ENCODE peak calls at places on chromosomes 7 and 10, in five cellular contexts. P is K562, N is progenitor cell of endocrine pancreas, Y is WTC11, R is heart left ventricle. D is an unnamed sample.

GRCh38 chr10:99742701-99743100 is 10.7 kb downstream of the CUTC start:
- DNase-seq in P (no peak), N (no peak), Y (no peak), R (no peak), D (no peak)

GRCh38 chr7:79911420-79911819 is 223.2 kb upstream of the GNAI1 start:
- DNase-seq in P (no peak), N (no peak), Y (no peak), R (no peak), D (no peak)

GRCh38 chr10:102658802-102659201 is 14.5 kb downstream of the TRIM8 start:
- DNase-seq in P (no peak), N (no peak), Y (no peak), R (no peak), D (no peak)

GRCh38 chr10:78942006-78942405 is 126.8 kb upstream of the ZMIZ1 start:
- DNase-seq in P (no peak), N (no peak), Y (no peak), R (no peak), D (no peak)

GRCh38 chr10:119416855-119417254 is 125.7 kb downstream of the RGS10 start:
- DNase-seq in P (peak), N (peak), Y (peak), R (peak), D (peak)

GRCh38 chr10:129641351-129641750 is 174.3 kb downstream of the MGMT start:
- DNase-seq in P (no peak), N (no peak), Y (no peak), R (no peak), D (no peak)

GRCh38 chr7:88888684-88889083 is 93.1 kb upstream of the TEX47 start:
- DNase-seq in P (no peak), N (no peak), Y (no peak), R (no peak), D (no peak)

GRCh38 chr10:74936577-74937445 is 110.4 kb downstream of the KAT6B start:
- DNase-seq in P (no peak), N (no peak), Y (no peak), R (no peak), D (no peak)

GRCh38 chr7:107384025-107384424 is 85.8 kb upstream of the GPR22 start:
- DNase-seq in P (no peak), N (no peak), Y (no peak), R (no peak), D (no peak)

GRCh38 chr10:103663802-103664201 is 170.3 kb downstream of the NEURL1 start:
- DNase-seq in P (no peak), N (no peak), Y (no peak), R (peak), D (no peak)

GRCh38 chr7:1825877-1826741 is 156.0 kb downstream of the ELFN1 start:
- DNase-seq in P (no peak), N (no peak), Y (no peak), R (no peak), D (no peak)

GRCh38 chr7:46032353-46032752 is 111.3 kb upstream of the IGFBP3 start:
- DNase-seq in P (no peak), N (no peak), Y (no peak), R (no peak), D (no peak)

GRCh38 chr7:97218767-97219166 is 101.3 kb downstream of the SDHAF3 start:
- DNase-seq in P (no peak), N (no peak), Y (no peak), R (no peak), D (no peak)

GRCh38 chr10:63866747-63867140 is 345.5 kb downstream of the REEP3 start:
- DNase-seq in P (no peak), N (no peak), Y (no peak), R (no peak), D (no peak)

GRCh38 chr10:31134303-31134928 is 102.8 kb upstream of the ZNF438 start:
- DNase-seq in P (no peak), N (no peak), Y (no peak), R (no peak), D (peak)

GRCh38 chr10:117005454-117006055 is 568 bp upstream of the SHTN1 start:
- DNase-seq in P (peak), N (peak), Y (peak), R (no peak), D (peak)

GRCh38 chr10:119723624-119724023 is 2.2 kb upstream of the INPP5F start:
- DNase-seq in P (no peak), N (no peak), Y (no peak), R (no peak), D (no peak)

GRCh38 chr7:2376351-2377154 is 21.9 kb downstream of the EIF3B start:
- DNase-seq in P (no peak), N (no peak), Y (no peak), R (peak), D (no peak)

GRCh38 chr7:50212666-50213621 is 91.6 kb upstream of the IKZF1 start:
- DNase-seq in P (no peak), N (no peak), Y (no peak), R (no peak), D (no peak)

GRCh38 chr10:48938990-48939536 is 577 bp downstream of the LRRC18 start:
- DNase-seq in P (no peak), N (no peak), Y (no peak), R (no peak), D (no peak)

GRCh38 chr10:21042536-21042935 is 145.4 kb upstream of the NEBL start:
- DNase-seq in P (no peak), N (no peak), Y (no peak), R (no peak), D (no peak)

GRCh38 chr7:64947252-64948000 is 43.4 kb downstream of the ZNF117 start:
- DNase-seq in P (no peak), N (peak), Y (peak), R (no peak), D (peak)

GRCh38 chr7:43764039-43764789 is 5.7 kb downstream of the BLVRA start:
- DNase-seq in P (peak), N (no peak), Y (no peak), R (no peak), D (no peak)

GRCh38 chr10:69078311-69078710 is 9.6 kb upstream of the SRGN start:
- DNase-seq in P (no peak), N (no peak), Y (no peak), R (no peak), D (no peak)

GRCh38 chr7:3154881-3155494 is 111.3 kb upstream of the CARD11 start:
- DNase-seq in P (peak), N (no peak), Y (peak), R (no peak), D (peak)

GRCh38 chr10:11015371-11015934 is 2.2 kb upstream of the CELF2 start:
- DNase-seq in P (no peak), N (no peak), Y (no peak), R (no peak), D (no peak)

GRCh38 chr10:103789771-103790201 is 65.6 kb downstream of the SH3PXD2A start:
- DNase-seq in P (no peak), N (no peak), Y (no peak), R (peak), D (no peak)

GRCh38 chr10:6530966-6531365 is 49.1 kb downstream of the PRKCQ start:
- DNase-seq in P (no peak), N (no peak), Y (no peak), R (no peak), D (no peak)

GRCh38 chr10:106941297-106942034 is 223.0 kb downstream of the SORCS1 start:
- DNase-seq in P (peak), N (no peak), Y (no peak), R (no peak), D (no peak)

GRCh38 chr7:120714945-120715344 is 143.0 kb downstream of the TSPAN12 start:
- DNase-seq in P (no peak), N (no peak), Y (no peak), R (no peak), D (no peak)

GRCh38 chr7:24877790-24878311 is 102.1 kb downstream of the OSBPL3 start:
- DNase-seq in P (no peak), N (no peak), Y (no peak), R (no peak), D (no peak)

GRCh38 chr10:89235073-89235798 is 16.3 kb downstream of the LIPA start:
- DNase-seq in P (no peak), N (no peak), Y (no peak), R (peak), D (no peak)

GRCh38 chr10:12605580-12606405 is 256.4 kb downstream of the CAMK1D start:
- DNase-seq in P (no peak), N (no peak), Y (no peak), R (peak), D (no peak)

GRCh38 chr10:57168703-57169240 is 807.7 kb upstream of the ZWINT start:
- DNase-seq in P (no peak), N (no peak), Y (no peak), R (no peak), D (no peak)

GRCh38 chr10:112115781-112116385 is 67.7 kb downstream of the GPAM start:
- DNase-seq in P (peak), N (peak), Y (peak), R (no peak), D (peak)

DNA sequence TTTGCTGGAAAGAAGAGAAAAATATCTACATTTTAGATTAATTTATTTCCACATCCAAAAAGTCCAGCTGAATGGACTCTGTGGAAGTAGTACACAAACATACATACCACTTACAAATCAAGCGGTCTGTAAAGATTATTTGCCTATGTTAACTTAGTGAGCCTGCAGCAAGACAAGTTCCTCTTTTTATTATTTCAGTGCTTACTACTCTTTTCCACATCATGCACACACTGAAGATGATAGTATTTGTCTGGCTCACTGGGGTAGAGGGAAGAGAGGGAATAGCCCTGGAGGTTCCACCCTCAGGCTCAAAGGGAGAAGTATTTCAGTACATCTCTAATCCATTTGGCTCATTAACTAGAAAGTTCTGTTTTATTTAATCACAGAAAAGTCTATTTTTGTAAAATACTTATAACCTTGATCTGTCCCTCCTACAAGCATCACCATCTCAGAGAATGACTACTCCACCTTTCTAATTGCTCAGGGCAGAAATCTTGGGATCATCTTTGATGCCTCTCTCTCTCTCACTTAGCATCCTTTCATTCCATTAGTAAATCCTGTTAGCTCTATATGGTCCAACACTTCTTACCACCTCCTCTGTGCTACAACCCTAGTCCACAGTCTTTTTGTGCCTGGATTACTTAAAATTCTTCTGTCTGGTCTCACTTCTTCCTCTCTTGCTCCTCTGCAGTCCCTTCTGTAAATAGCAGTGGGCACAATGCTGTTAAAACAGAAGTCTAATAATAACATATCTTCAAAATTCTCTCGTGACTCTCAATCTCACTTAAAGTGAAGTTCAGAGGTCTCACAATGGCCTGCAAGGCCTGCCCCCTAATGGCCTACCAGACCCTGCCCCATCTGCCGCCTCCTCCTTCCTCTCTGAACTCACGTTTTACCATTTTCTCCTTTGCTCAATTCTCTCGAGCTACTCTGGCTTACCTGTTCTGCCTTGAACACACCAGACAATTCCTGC is 64.3 kb upstream of the CCDC6 start:
- DNase-seq in P (no peak), N (no peak), Y (peak), R (no peak), D (no peak)
- TF ChIP-seq CTCF in P (peak), N (no peak), Y (no peak), R (no peak), D (no peak)

GRCh38 chr10:124255556-124255955 is 162.2 kb upstream of the CHST15 start:
- DNase-seq in P (no peak), N (no peak), Y (no peak), R (no peak), D (no peak)

GRCh38 chr10:124262249-124262865 is 156.4 kb downstream of the OAT start:
- DNase-seq in P (no peak), N (no peak), Y (no peak), R (no peak), D (no peak)

GRCh38 chr10:124256151-124256550 is 162.6 kb downstream of the OAT start:
- DNase-seq in P (no peak), N (no peak), Y (no peak), R (no peak), D (no peak)

GRCh38 chr10:124262971-124263370 is 155.8 kb downstream of the OAT start:
- DNase-seq in P (no peak), N (no peak), Y (no peak), R (no peak), D (no peak)

DNA sequence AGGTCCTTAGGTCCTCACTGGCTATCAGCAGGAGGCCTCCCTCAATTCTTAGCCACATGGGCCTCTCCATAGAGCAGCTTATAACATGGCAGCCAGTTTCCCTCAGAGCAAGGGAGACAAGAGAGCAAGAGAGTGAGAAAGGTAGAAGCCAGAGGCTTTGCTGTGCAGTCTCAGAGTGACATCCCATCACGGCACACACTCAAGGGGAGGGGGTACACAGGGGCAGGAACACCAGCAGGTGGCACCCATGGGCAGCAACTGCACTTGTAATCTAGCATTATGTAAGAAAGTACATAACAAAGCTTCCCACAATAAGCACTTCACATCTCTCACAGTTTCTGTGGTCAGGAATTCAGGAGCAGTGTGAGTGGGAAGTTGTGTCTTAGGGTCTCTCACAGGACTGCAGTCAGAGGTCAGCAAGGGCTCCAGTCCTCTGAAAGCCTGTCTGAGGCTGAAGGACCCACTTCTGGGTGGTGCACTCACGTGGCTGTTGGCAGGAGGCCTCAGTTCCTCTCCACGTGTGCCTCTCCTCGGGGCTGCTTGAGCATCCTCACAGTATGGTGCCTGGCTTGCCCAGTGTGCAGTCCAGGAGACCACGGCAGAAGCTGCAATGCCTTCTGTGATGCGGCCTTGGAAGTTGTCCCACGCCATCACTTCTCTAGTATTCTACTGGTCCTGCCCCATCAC is 159.4 kb downstream of the OAT start:
- DNase-seq in P (no peak), N (no peak), Y (peak), R (no peak), D (no peak)
- TF ChIP-seq CTCF in P (no peak), N (peak), Y (no peak), R (no peak), D (no peak)

GRCh38 chr10:18599392-18599791 is 52.0 kb downstream of the NSUN6 start:
- DNase-seq in P (no peak), N (no peak), Y (no peak), R (no peak), D (no peak)

DNA sequence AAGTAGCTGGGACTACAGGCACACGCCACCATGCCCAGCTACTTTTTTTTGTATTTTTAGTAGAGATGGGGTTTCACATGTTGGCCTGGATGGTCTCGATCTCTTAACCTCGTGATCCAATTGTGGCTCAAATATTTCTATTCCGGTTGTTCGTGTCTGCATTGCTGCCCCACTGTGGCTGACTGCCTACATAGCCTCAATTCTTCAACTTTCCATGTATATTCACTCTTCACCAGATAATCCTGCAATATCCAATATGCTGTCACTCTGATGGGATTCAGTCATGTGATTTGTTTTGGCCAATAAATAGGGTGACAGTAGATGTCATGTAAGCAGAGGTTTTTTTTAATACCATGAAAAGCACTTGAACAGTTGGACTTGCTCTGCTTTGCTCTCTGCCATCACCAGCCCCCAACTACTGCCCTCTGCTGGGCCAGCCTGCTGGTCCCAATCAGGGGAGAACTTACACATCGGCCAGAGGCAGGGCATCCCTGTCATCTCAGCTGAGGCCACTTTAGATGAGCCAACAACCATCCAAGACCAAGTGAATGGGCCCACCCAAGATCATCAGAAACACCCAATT is 56.7 kb downstream of the NSUN6 start:
- DNase-seq in P (peak), N (no peak), Y (peak), R (no peak), D (peak)
- TF ChIP-seq CTCF in P (peak), N (peak), Y (peak), R (peak), D (peak)

DNA sequence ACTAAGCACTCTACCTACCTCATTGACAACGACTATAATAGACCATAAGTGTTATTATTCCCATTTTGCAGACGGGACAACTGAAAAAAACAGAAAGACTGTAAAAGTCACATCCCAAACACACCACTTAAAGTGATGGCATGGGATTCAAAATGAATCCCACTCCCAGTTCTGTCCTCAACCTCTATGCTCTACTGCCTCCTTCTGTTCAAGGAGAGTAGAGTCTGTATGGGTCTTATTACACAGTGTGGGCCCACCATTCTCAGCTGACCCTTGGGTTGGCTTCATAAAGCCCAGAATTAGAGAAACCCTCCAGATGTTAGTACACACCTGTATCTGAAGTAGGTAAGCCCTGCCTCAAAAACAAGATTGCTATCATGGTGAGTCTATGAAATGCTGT is 102.2 kb downstream of the GRM8 start:
- DNase-seq in P (no peak), N (no peak), Y (no peak), R (no peak), D (no peak)
- TF ChIP-seq CTCF in P (no peak), N (no peak), Y (peak), R (no peak), D (no peak)

GRCh38 chr7:106316947-106317346 is 32.2 kb upstream of the NAMPT start:
- DNase-seq in P (no peak), N (no peak), Y (no peak), R (no peak), D (no peak)

GRCh38 chr7:106313966-106314365 is 29.2 kb upstream of the NAMPT start:
- DNase-seq in P (no peak), N (no peak), Y (no peak), R (no peak), D (no peak)

GRCh38 chr7:106313456-106313891 is 28.7 kb upstream of the NAMPT start:
- DNase-seq in P (no peak), N (no peak), Y (no peak), R (no peak), D (no peak)

GRCh38 chr7:106314875-106315274 is 30.1 kb upstream of the NAMPT start:
- DNase-seq in P (no peak), N (no peak), Y (no peak), R (no peak), D (no peak)

GRCh38 chr7:106317971-106318370 is 33.2 kb upstream of the NAMPT start:
- DNase-seq in P (no peak), N (no peak), Y (no peak), R (no peak), D (no peak)
- TF ChIP-seq CTCF in P (no peak), N (no peak), Y (no peak), R (no peak), D (no peak)

DNA sequence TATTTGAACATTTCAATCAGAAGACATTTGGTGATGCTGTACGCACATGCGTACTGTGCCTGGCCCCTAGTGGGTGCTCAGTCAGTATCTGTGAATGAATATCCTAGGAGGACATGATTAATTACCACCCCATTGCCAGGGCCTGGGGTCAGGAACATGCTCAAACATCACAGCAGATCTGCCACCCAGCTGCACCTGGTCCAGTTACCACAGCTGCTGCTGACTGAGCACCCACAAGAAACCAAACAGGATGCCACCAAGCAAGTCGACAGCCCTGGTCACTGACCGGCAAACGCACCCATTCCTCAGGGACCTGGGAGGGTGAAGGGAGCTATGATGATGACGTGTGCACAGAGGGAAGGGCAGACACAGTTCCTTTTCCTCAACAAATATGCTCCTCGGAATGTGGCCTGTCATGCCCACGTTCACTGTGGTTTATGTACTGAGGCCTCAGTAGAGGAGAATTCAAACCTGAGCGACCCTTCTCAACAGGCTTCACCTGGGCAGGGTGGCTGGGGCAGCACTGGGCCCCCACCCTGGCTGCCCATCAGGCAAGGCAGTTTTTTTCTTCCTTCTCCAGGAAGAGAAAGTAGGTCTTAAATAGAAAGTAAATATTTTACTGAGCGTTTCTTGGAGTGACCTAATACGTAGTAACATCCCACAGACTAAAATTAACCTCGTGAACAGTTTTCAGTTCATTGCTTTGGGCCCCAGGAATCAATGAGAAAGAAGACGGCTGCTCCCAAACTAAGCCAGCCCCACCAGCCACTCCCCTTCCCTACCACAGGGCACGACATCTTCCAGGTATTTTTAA is 13.4 kb downstream of the CTBP2 start:
- DNase-seq in P (no peak), N (no peak), Y (no peak), R (no peak), D (no peak)
- TF ChIP-seq CTCF in P (no peak), N (no peak), Y (no peak), R (no peak), D (no peak)